ENCODE peak calls at places on chromosomes 4 and X, in eight cellular contexts. One of them, this sample, is unnamed.

GRCh38 chr4:113173865-113174264 is 124.4 kb downstream of the ANK2 start:
- DNase-seq in SK-N-SH: no peak
- DNase-seq in HCT116: no peak
- DNase-seq in OCI-LY7: no peak
- DNase-seq in hepatocyte: no peak
- DNase-seq in PC-3: no peak
- DNase-seq in GM23338: no peak
- DNase-seq in neural progenitor cell: peak
- DNase-seq in this sample: no peak

GRCh38 chr4:2024683-2025082 is 15.9 kb upstream of the NELFA start:
- DNase-seq in HCT116: no peak
- DNase-seq in GM23338: no peak
- DNase-seq in SK-N-SH: no peak
- DNase-seq in PC-3: no peak
- DNase-seq in OCI-LY7: no peak
- DNase-seq in hepatocyte: no peak
- DNase-seq in neural progenitor cell: no peak
- DNase-seq in this sample: no peak

GRCh38 chr4:144494280-144494679 is 151.7 kb upstream of the HHIP start:
- DNase-seq in GM23338: no peak
- DNase-seq in SK-N-SH: no peak
- DNase-seq in HCT116: no peak
- DNase-seq in PC-3: no peak
- DNase-seq in OCI-LY7: no peak
- DNase-seq in neural progenitor cell: no peak
- DNase-seq in hepatocyte: no peak
- DNase-seq in this sample: no peak

GRCh38 chrX:119895843-119896326 is at the start of gene AKAP14:
- DNase-seq in HCT116: no peak
- DNase-seq in OCI-LY7: no peak
- DNase-seq in SK-N-SH: peak
- DNase-seq in PC-3: no peak
- DNase-seq in neural progenitor cell: no peak
- DNase-seq in hepatocyte: no peak
- DNase-seq in GM23338: peak
- DNase-seq in this sample: no peak

GRCh38 chrX:128438082-128438481 is 385.9 kb upstream of the ACTRT1 start:
- DNase-seq in neural progenitor cell: no peak
- DNase-seq in PC-3: no peak
- DNase-seq in HCT116: no peak
- DNase-seq in SK-N-SH: no peak
- DNase-seq in OCI-LY7: no peak
- DNase-seq in hepatocyte: no peak
- DNase-seq in GM23338: no peak
- DNase-seq in this sample: no peak

GRCh38 chrX:37653397-37654085 is 32.0 kb upstream of the XK start:
- DNase-seq in hepatocyte: no peak
- DNase-seq in HCT116: no peak
- DNase-seq in OCI-LY7: no peak
- DNase-seq in PC-3: no peak
- DNase-seq in SK-N-SH: no peak
- DNase-seq in GM23338: no peak
- DNase-seq in neural progenitor cell: no peak
- DNase-seq in this sample: no peak

GRCh38 chr4:5746829-5747745 is 36.1 kb downstream of the EVC start:
- DNase-seq in HCT116: no peak
- DNase-seq in OCI-LY7: no peak
- DNase-seq in GM23338: no peak
- DNase-seq in PC-3: peak
- DNase-seq in SK-N-SH: no peak
- DNase-seq in neural progenitor cell: no peak
- DNase-seq in hepatocyte: no peak
- DNase-seq in this sample: no peak

GRCh38 chrX:31036895-31037294 is 34.9 kb downstream of the FTHL17 start:
- DNase-seq in neural progenitor cell: peak
- DNase-seq in HCT116: peak
- DNase-seq in SK-N-SH: peak
- DNase-seq in GM23338: peak
- DNase-seq in OCI-LY7: peak
- DNase-seq in PC-3: peak
- DNase-seq in hepatocyte: peak
- DNase-seq in this sample: peak

GRCh38 chr4:104966349-104967033 is 180.2 kb upstream of the TET2 start:
- DNase-seq in HCT116: no peak
- DNase-seq in GM23338: peak
- DNase-seq in SK-N-SH: no peak
- DNase-seq in neural progenitor cell: no peak
- DNase-seq in hepatocyte: peak
- DNase-seq in PC-3: peak
- DNase-seq in OCI-LY7: no peak
- DNase-seq in this sample: peak

GRCh38 chrX:15714529-15714928 is 23.5 kb upstream of the CA5B start:
- DNase-seq in hepatocyte: no peak
- DNase-seq in HCT116: no peak
- DNase-seq in SK-N-SH: no peak
- DNase-seq in OCI-LY7: no peak
- DNase-seq in GM23338: no peak
- DNase-seq in PC-3: peak
- DNase-seq in neural progenitor cell: no peak
- DNase-seq in this sample: no peak

GRCh38 chrX:107449490-107450175 is at the start of gene FRMPD3:
- DNase-seq in HCT116: no peak
- DNase-seq in PC-3: no peak
- DNase-seq in neural progenitor cell: peak
- DNase-seq in GM23338: peak
- DNase-seq in OCI-LY7: peak
- DNase-seq in SK-N-SH: peak
- DNase-seq in hepatocyte: peak
- DNase-seq in this sample: peak

GRCh38 chr4:88963817-88964216 is 93.2 kb downstream of the FAM13A start:
- DNase-seq in neural progenitor cell: no peak
- DNase-seq in PC-3: peak
- DNase-seq in OCI-LY7: no peak
- DNase-seq in HCT116: no peak
- DNase-seq in SK-N-SH: no peak
- DNase-seq in GM23338: peak
- DNase-seq in hepatocyte: peak
- DNase-seq in this sample: no peak

GRCh38 chrX:119015407-119016242 is 41.2 kb downstream of the LONRF3 start:
- DNase-seq in hepatocyte: peak
- DNase-seq in PC-3: peak
- DNase-seq in neural progenitor cell: no peak
- DNase-seq in HCT116: peak
- DNase-seq in SK-N-SH: no peak
- DNase-seq in GM23338: no peak
- DNase-seq in OCI-LY7: peak
- DNase-seq in this sample: peak

DNA sequence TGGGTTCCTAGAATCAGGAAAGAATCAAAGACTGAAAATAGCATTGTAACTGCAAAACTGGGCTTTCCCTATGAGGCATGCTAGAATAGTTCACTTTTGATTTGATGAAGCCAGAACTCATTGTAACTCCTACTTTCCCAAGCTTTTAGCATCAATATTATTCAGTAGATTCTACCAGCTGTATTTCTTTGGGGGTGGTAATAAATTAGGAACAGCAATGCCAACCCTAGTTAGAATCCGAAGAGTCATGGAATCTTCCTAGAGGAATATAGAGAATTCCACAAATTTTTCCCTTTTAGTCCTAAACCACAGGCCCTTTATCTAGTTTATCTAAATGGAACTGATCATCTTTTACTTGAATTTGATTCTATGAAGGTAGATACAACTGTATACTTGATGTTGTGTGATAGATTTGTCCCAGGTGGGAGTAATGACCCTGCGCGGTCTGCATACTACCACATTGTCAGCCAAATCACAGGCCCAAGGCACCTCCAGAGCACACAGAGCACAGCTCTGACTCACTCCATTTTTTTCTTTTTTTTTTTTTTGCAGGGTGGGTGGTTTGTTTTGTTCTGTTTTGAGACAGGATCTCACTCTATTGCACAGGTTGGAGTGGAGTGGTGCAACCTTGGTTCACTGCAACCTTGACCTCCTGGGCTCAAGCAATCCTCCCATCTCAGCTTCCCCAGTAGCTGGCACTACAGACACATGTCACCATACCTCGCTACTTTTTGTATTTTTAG is 66.6 kb downstream of the EDNRA start:
- DNase-seq in HCT116: no peak
- DNase-seq in PC-3: peak
- DNase-seq in SK-N-SH: no peak
- DNase-seq in GM23338: no peak
- DNase-seq in OCI-LY7: no peak
- DNase-seq in hepatocyte: no peak
- DNase-seq in neural progenitor cell: no peak
- DNase-seq in this sample: no peak
- TF ChIP-seq EZH2phosphoT487 in HCT116: no peak
- TF ChIP-seq EZH2phosphoT487 in PC-3: no peak
- TF ChIP-seq EZH2phosphoT487 in SK-N-SH: no peak
- TF ChIP-seq EZH2phosphoT487 in GM23338: no peak
- TF ChIP-seq EZH2phosphoT487 in OCI-LY7: no peak
- TF ChIP-seq EZH2phosphoT487 in hepatocyte: no peak
- TF ChIP-seq EZH2phosphoT487 in neural progenitor cell: no peak
- TF ChIP-seq EZH2phosphoT487 in this sample: no peak

GRCh38 chr4:70863099-70863790 is 23.6 kb upstream of the GRSF1 start:
- DNase-seq in hepatocyte: no peak
- DNase-seq in SK-N-SH: no peak
- DNase-seq in GM23338: no peak
- DNase-seq in PC-3: no peak
- DNase-seq in OCI-LY7: no peak
- DNase-seq in neural progenitor cell: no peak
- DNase-seq in HCT116: no peak
- DNase-seq in this sample: no peak
- TF ChIP-seq CTCF in hepatocyte: no peak
- TF ChIP-seq CTCF in SK-N-SH: no peak
- TF ChIP-seq CTCF in GM23338: no peak
- TF ChIP-seq CTCF in PC-3: no peak
- TF ChIP-seq CTCF in OCI-LY7: no peak
- TF ChIP-seq CTCF in neural progenitor cell: no peak
- TF ChIP-seq CTCF in HCT116: no peak
- TF ChIP-seq CTCF in this sample: no peak

GRCh38 chrX:17294561-17294960 is 80.4 kb upstream of the NHS start:
- DNase-seq in HCT116: no peak
- DNase-seq in GM23338: no peak
- DNase-seq in OCI-LY7: no peak
- DNase-seq in SK-N-SH: no peak
- DNase-seq in neural progenitor cell: no peak
- DNase-seq in PC-3: no peak
- DNase-seq in hepatocyte: no peak
- DNase-seq in this sample: no peak
- TF ChIP-seq EZH2phosphoT487 in HCT116: no peak
- TF ChIP-seq EZH2phosphoT487 in GM23338: no peak
- TF ChIP-seq EZH2phosphoT487 in OCI-LY7: no peak
- TF ChIP-seq EZH2phosphoT487 in SK-N-SH: no peak
- TF ChIP-seq EZH2phosphoT487 in neural progenitor cell: no peak
- TF ChIP-seq EZH2phosphoT487 in PC-3: no peak
- TF ChIP-seq EZH2phosphoT487 in hepatocyte: no peak
- TF ChIP-seq EZH2phosphoT487 in this sample: no peak

GRCh38 chr4:120920666-120921065 is 1.9 kb downstream of the PRDM5 start:
- DNase-seq in HCT116: no peak
- DNase-seq in GM23338: no peak
- DNase-seq in OCI-LY7: no peak
- DNase-seq in PC-3: no peak
- DNase-seq in SK-N-SH: no peak
- DNase-seq in neural progenitor cell: no peak
- DNase-seq in hepatocyte: no peak
- DNase-seq in this sample: no peak

GRCh38 chr4:120921456-120922389 is 803 bp downstream of the PRDM5 start:
- DNase-seq in GM23338: peak
- DNase-seq in neural progenitor cell: peak
- DNase-seq in OCI-LY7: no peak
- DNase-seq in PC-3: peak
- DNase-seq in SK-N-SH: no peak
- DNase-seq in hepatocyte: peak
- DNase-seq in HCT116: no peak
- DNase-seq in this sample: peak

GRCh38 chr4:120924931-120925330 is 2.4 kb upstream of the PRDM5 start:
- DNase-seq in HCT116: no peak
- DNase-seq in hepatocyte: no peak
- DNase-seq in SK-N-SH: no peak
- DNase-seq in OCI-LY7: no peak
- DNase-seq in GM23338: no peak
- DNase-seq in PC-3: peak
- DNase-seq in neural progenitor cell: no peak
- DNase-seq in this sample: no peak

GRCh38 chr4:120923201-120923522 is 636 bp upstream of the PRDM5 start:
- DNase-seq in GM23338: no peak
- DNase-seq in neural progenitor cell: no peak
- DNase-seq in HCT116: no peak
- DNase-seq in hepatocyte: no peak
- DNase-seq in OCI-LY7: no peak
- DNase-seq in PC-3: no peak
- DNase-seq in SK-N-SH: no peak
- DNase-seq in this sample: no peak

GRCh38 chr4:120922390-120923200 is at the start of gene PRDM5:
- DNase-seq in hepatocyte: peak
- DNase-seq in PC-3: peak
- DNase-seq in neural progenitor cell: peak
- DNase-seq in SK-N-SH: peak
- DNase-seq in GM23338: peak
- DNase-seq in OCI-LY7: no peak
- DNase-seq in HCT116: no peak
- DNase-seq in this sample: peak
- TF ChIP-seq CTCF in hepatocyte: peak
- TF ChIP-seq CTCF in PC-3: no peak
- TF ChIP-seq CTCF in neural progenitor cell: peak
- TF ChIP-seq CTCF in SK-N-SH: peak
- TF ChIP-seq CTCF in GM23338: no peak
- TF ChIP-seq CTCF in OCI-LY7: no peak
- TF ChIP-seq CTCF in HCT116: peak
- TF ChIP-seq CTCF in this sample: peak

This sample was measured in MM.1S.